ENCODE peak calls at places on chromosome 19, in eight cellular contexts. One of them, this sample, is unnamed.

GRCh38 chr19:13961826-13962737 is 9.8 kb downstream of the DCAF15 start:
- DNase-seq in EH: peak
- DNase-seq in glutamatergic neuron: peak
- DNase-seq in fibroblast of villous mesenchyme: no peak
- DNase-seq in stimulated activated CD4-positive, alpha-beta T cell treated with anti-CD3 and anti-CD28 coated beads, TNF-alpha, amount 100 ng/mL, for 48 hours: no peak
- DNase-seq in RPMI7951: no peak
- DNase-seq in BE2C: no peak
- DNase-seq in uterus: no peak
- DNase-seq in this sample: no peak

GRCh38 chr19:57348136-57348535 is 2.9 kb upstream of the ZNF304 start:
- DNase-seq in EH: peak
- DNase-seq in glutamatergic neuron: no peak
- DNase-seq in fibroblast of villous mesenchyme: peak
- DNase-seq in stimulated activated CD4-positive, alpha-beta T cell treated with anti-CD3 and anti-CD28 coated beads, TNF-alpha, amount 100 ng/mL, for 48 hours: no peak
- DNase-seq in RPMI7951: peak
- DNase-seq in BE2C: no peak
- DNase-seq in uterus: no peak
- DNase-seq in this sample: peak

GRCh38 chr19:42196011-42197001 is 21.2 kb downstream of the DEDD2 start:
- DNase-seq in EH: no peak
- DNase-seq in glutamatergic neuron: no peak
- DNase-seq in fibroblast of villous mesenchyme: no peak
- DNase-seq in stimulated activated CD4-positive, alpha-beta T cell treated with anti-CD3 and anti-CD28 coated beads, TNF-alpha, amount 100 ng/mL, for 48 hours: no peak
- DNase-seq in RPMI7951: no peak
- DNase-seq in BE2C: no peak
- DNase-seq in uterus: no peak
- DNase-seq in this sample: no peak

GRCh38 chr19:38287604-38288003 is 16.4 kb upstream of the C19orf33 start:
- DNase-seq in EH: no peak
- DNase-seq in glutamatergic neuron: no peak
- DNase-seq in fibroblast of villous mesenchyme: no peak
- DNase-seq in stimulated activated CD4-positive, alpha-beta T cell treated with anti-CD3 and anti-CD28 coated beads, TNF-alpha, amount 100 ng/mL, for 48 hours: no peak
- DNase-seq in RPMI7951: no peak
- DNase-seq in BE2C: no peak
- DNase-seq in uterus: no peak
- DNase-seq in this sample: no peak

GRCh38 chr19:2176336-2176994 is 12.7 kb downstream of the DOT1L start:
- DNase-seq in EH: no peak
- DNase-seq in glutamatergic neuron: no peak
- DNase-seq in fibroblast of villous mesenchyme: no peak
- DNase-seq in stimulated activated CD4-positive, alpha-beta T cell treated with anti-CD3 and anti-CD28 coated beads, TNF-alpha, amount 100 ng/mL, for 48 hours: no peak
- DNase-seq in RPMI7951: no peak
- DNase-seq in BE2C: no peak
- DNase-seq in uterus: no peak
- DNase-seq in this sample: no peak

GRCh38 chr19:7602240-7602934 is 6.7 kb downstream of the CAMSAP3 start:
- DNase-seq in EH: no peak
- DNase-seq in glutamatergic neuron: no peak
- DNase-seq in fibroblast of villous mesenchyme: peak
- DNase-seq in stimulated activated CD4-positive, alpha-beta T cell treated with anti-CD3 and anti-CD28 coated beads, TNF-alpha, amount 100 ng/mL, for 48 hours: no peak
- DNase-seq in RPMI7951: no peak
- DNase-seq in BE2C: no peak
- DNase-seq in uterus: no peak
- DNase-seq in this sample: no peak

GRCh38 chr19:12884926-12885748 is 1.9 kb downstream of the KLF1 start:
- DNase-seq in EH: peak
- DNase-seq in glutamatergic neuron: peak
- DNase-seq in fibroblast of villous mesenchyme: peak
- DNase-seq in stimulated activated CD4-positive, alpha-beta T cell treated with anti-CD3 and anti-CD28 coated beads, TNF-alpha, amount 100 ng/mL, for 48 hours: peak
- DNase-seq in RPMI7951: no peak
- DNase-seq in BE2C: peak
- DNase-seq in uterus: no peak
- DNase-seq in this sample: no peak

GRCh38 chr19:34575206-34575605 is 93.6 kb downstream of the WTIP start:
- DNase-seq in EH: no peak
- DNase-seq in glutamatergic neuron: no peak
- DNase-seq in fibroblast of villous mesenchyme: no peak
- DNase-seq in stimulated activated CD4-positive, alpha-beta T cell treated with anti-CD3 and anti-CD28 coated beads, TNF-alpha, amount 100 ng/mL, for 48 hours: no peak
- DNase-seq in RPMI7951: no peak
- DNase-seq in BE2C: no peak
- DNase-seq in uterus: no peak
- DNase-seq in this sample: no peak

GRCh38 chr19:45025264-45025663 is 13.6 kb upstream of the CLASRP start:
- DNase-seq in EH: no peak
- DNase-seq in glutamatergic neuron: no peak
- DNase-seq in fibroblast of villous mesenchyme: no peak
- DNase-seq in stimulated activated CD4-positive, alpha-beta T cell treated with anti-CD3 and anti-CD28 coated beads, TNF-alpha, amount 100 ng/mL, for 48 hours: no peak
- DNase-seq in RPMI7951: no peak
- DNase-seq in BE2C: no peak
- DNase-seq in uterus: no peak
- DNase-seq in this sample: no peak

GRCh38 chr19:11142528-11143171 is 12.9 kb downstream of the SPC24 start:
- DNase-seq in EH: peak
- DNase-seq in glutamatergic neuron: no peak
- DNase-seq in fibroblast of villous mesenchyme: peak
- DNase-seq in stimulated activated CD4-positive, alpha-beta T cell treated with anti-CD3 and anti-CD28 coated beads, TNF-alpha, amount 100 ng/mL, for 48 hours: no peak
- DNase-seq in RPMI7951: peak
- DNase-seq in BE2C: peak
- DNase-seq in uterus: peak
- DNase-seq in this sample: peak

GRCh38 chr19:47186337-47187022 is 44.5 kb downstream of the BBC3 start:
- DNase-seq in EH: no peak
- DNase-seq in glutamatergic neuron: no peak
- DNase-seq in fibroblast of villous mesenchyme: no peak
- DNase-seq in stimulated activated CD4-positive, alpha-beta T cell treated with anti-CD3 and anti-CD28 coated beads, TNF-alpha, amount 100 ng/mL, for 48 hours: peak
- DNase-seq in RPMI7951: no peak
- DNase-seq in BE2C: no peak
- DNase-seq in uterus: no peak
- DNase-seq in this sample: no peak

GRCh38 chr19:45528149-45528743 is 21.0 kb downstream of the VASP start:
- DNase-seq in EH: peak
- DNase-seq in glutamatergic neuron: no peak
- DNase-seq in fibroblast of villous mesenchyme: no peak
- DNase-seq in stimulated activated CD4-positive, alpha-beta T cell treated with anti-CD3 and anti-CD28 coated beads, TNF-alpha, amount 100 ng/mL, for 48 hours: no peak
- DNase-seq in RPMI7951: peak
- DNase-seq in BE2C: no peak
- DNase-seq in uterus: no peak
- DNase-seq in this sample: no peak

GRCh38 chr19:5987077-5987818 is 9.3 kb upstream of the RANBP3 start:
- DNase-seq in EH: peak
- DNase-seq in glutamatergic neuron: peak
- DNase-seq in fibroblast of villous mesenchyme: peak
- DNase-seq in stimulated activated CD4-positive, alpha-beta T cell treated with anti-CD3 and anti-CD28 coated beads, TNF-alpha, amount 100 ng/mL, for 48 hours: peak
- DNase-seq in RPMI7951: peak
- DNase-seq in BE2C: peak
- DNase-seq in uterus: peak
- DNase-seq in this sample: peak

GRCh38 chr19:54415208-54415900 is at the start of gene TTYH1:
- DNase-seq in EH: no peak
- DNase-seq in glutamatergic neuron: peak
- DNase-seq in fibroblast of villous mesenchyme: no peak
- DNase-seq in stimulated activated CD4-positive, alpha-beta T cell treated with anti-CD3 and anti-CD28 coated beads, TNF-alpha, amount 100 ng/mL, for 48 hours: no peak
- DNase-seq in RPMI7951: no peak
- DNase-seq in BE2C: no peak
- DNase-seq in uterus: no peak
- DNase-seq in this sample: no peak

GRCh38 chr19:2015611-2015950 is at the start of gene BTBD2:
- DNase-seq in EH: peak
- DNase-seq in glutamatergic neuron: peak
- DNase-seq in fibroblast of villous mesenchyme: peak
- DNase-seq in stimulated activated CD4-positive, alpha-beta T cell treated with anti-CD3 and anti-CD28 coated beads, TNF-alpha, amount 100 ng/mL, for 48 hours: peak
- DNase-seq in RPMI7951: peak
- DNase-seq in BE2C: peak
- DNase-seq in uterus: peak
- DNase-seq in this sample: no peak

GRCh38 chr19:12867120-12868099 is 13.8 kb downstream of the DNASE2 start:
- DNase-seq in EH: peak
- DNase-seq in glutamatergic neuron: peak
- DNase-seq in fibroblast of villous mesenchyme: peak
- DNase-seq in stimulated activated CD4-positive, alpha-beta T cell treated with anti-CD3 and anti-CD28 coated beads, TNF-alpha, amount 100 ng/mL, for 48 hours: peak
- DNase-seq in RPMI7951: peak
- DNase-seq in BE2C: no peak
- DNase-seq in uterus: peak
- DNase-seq in this sample: no peak

GRCh38 chr19:29550896-29551295 is 25.1 kb downstream of the VSTM2B start:
- DNase-seq in EH: no peak
- DNase-seq in glutamatergic neuron: no peak
- DNase-seq in fibroblast of villous mesenchyme: no peak
- DNase-seq in stimulated activated CD4-positive, alpha-beta T cell treated with anti-CD3 and anti-CD28 coated beads, TNF-alpha, amount 100 ng/mL, for 48 hours: no peak
- DNase-seq in RPMI7951: no peak
- DNase-seq in BE2C: no peak
- DNase-seq in uterus: no peak
- DNase-seq in this sample: no peak

GRCh38 chr19:14473915-14474578 is 1.1 kb downstream of the PTGER1 start:
- DNase-seq in EH: no peak
- DNase-seq in glutamatergic neuron: peak
- DNase-seq in fibroblast of villous mesenchyme: no peak
- DNase-seq in stimulated activated CD4-positive, alpha-beta T cell treated with anti-CD3 and anti-CD28 coated beads, TNF-alpha, amount 100 ng/mL, for 48 hours: no peak
- DNase-seq in RPMI7951: no peak
- DNase-seq in BE2C: no peak
- DNase-seq in uterus: no peak
- DNase-seq in this sample: no peak

GRCh38 chr19:3873151-3873550 is 4.3 kb upstream of the ZFR2 start:
- DNase-seq in EH: no peak
- DNase-seq in glutamatergic neuron: no peak
- DNase-seq in fibroblast of villous mesenchyme: no peak
- DNase-seq in stimulated activated CD4-positive, alpha-beta T cell treated with anti-CD3 and anti-CD28 coated beads, TNF-alpha, amount 100 ng/mL, for 48 hours: no peak
- DNase-seq in RPMI7951: peak
- DNase-seq in BE2C: peak
- DNase-seq in uterus: no peak
- DNase-seq in this sample: no peak

GRCh38 chr19:31140717-31141116 is 208.5 kb downstream of the TSHZ3 start:
- DNase-seq in EH: peak
- DNase-seq in glutamatergic neuron: no peak
- DNase-seq in fibroblast of villous mesenchyme: no peak
- DNase-seq in stimulated activated CD4-positive, alpha-beta T cell treated with anti-CD3 and anti-CD28 coated beads, TNF-alpha, amount 100 ng/mL, for 48 hours: no peak
- DNase-seq in RPMI7951: peak
- DNase-seq in BE2C: no peak
- DNase-seq in uterus: no peak
- DNase-seq in this sample: peak

GRCh38 chr19:3094638-3095374 is 644 bp downstream of the GNA11 start:
- DNase-seq in EH: peak
- DNase-seq in glutamatergic neuron: no peak
- DNase-seq in fibroblast of villous mesenchyme: peak
- DNase-seq in stimulated activated CD4-positive, alpha-beta T cell treated with anti-CD3 and anti-CD28 coated beads, TNF-alpha, amount 100 ng/mL, for 48 hours: no peak
- DNase-seq in RPMI7951: peak
- DNase-seq in BE2C: no peak
- DNase-seq in uterus: no peak
- DNase-seq in this sample: peak

GRCh38 chr19:31991984-31992655 is 353.3 kb upstream of the ZNF507 start:
- DNase-seq in EH: no peak
- DNase-seq in glutamatergic neuron: no peak
- DNase-seq in fibroblast of villous mesenchyme: no peak
- DNase-seq in stimulated activated CD4-positive, alpha-beta T cell treated with anti-CD3 and anti-CD28 coated beads, TNF-alpha, amount 100 ng/mL, for 48 hours: no peak
- DNase-seq in RPMI7951: no peak
- DNase-seq in BE2C: no peak
- DNase-seq in uterus: no peak
- DNase-seq in this sample: no peak

GRCh38 chr19:15014579-15014978 is 34.7 kb upstream of the CASP14 start:
- DNase-seq in EH: no peak
- DNase-seq in glutamatergic neuron: no peak
- DNase-seq in fibroblast of villous mesenchyme: no peak
- DNase-seq in stimulated activated CD4-positive, alpha-beta T cell treated with anti-CD3 and anti-CD28 coated beads, TNF-alpha, amount 100 ng/mL, for 48 hours: no peak
- DNase-seq in RPMI7951: no peak
- DNase-seq in BE2C: no peak
- DNase-seq in uterus: no peak
- DNase-seq in this sample: no peak

GRCh38 chr19:55259540-55260210 is 858 bp upstream of the PPP6R1 start:
- DNase-seq in EH: no peak
- DNase-seq in glutamatergic neuron: no peak
- DNase-seq in fibroblast of villous mesenchyme: no peak
- DNase-seq in stimulated activated CD4-positive, alpha-beta T cell treated with anti-CD3 and anti-CD28 coated beads, TNF-alpha, amount 100 ng/mL, for 48 hours: no peak
- DNase-seq in RPMI7951: peak
- DNase-seq in BE2C: no peak
- DNase-seq in uterus: no peak
- DNase-seq in this sample: no peak

GRCh38 chr19:17289489-17289888 is 7.8 kb downstream of the ANKLE1 start:
- DNase-seq in EH: peak
- DNase-seq in glutamatergic neuron: peak
- DNase-seq in fibroblast of villous mesenchyme: peak
- DNase-seq in stimulated activated CD4-positive, alpha-beta T cell treated with anti-CD3 and anti-CD28 coated beads, TNF-alpha, amount 100 ng/mL, for 48 hours: peak
- DNase-seq in RPMI7951: peak
- DNase-seq in BE2C: peak
- DNase-seq in uterus: peak
- DNase-seq in this sample: peak

GRCh38 chr19:2110822-2111221 is 14.1 kb downstream of the IZUMO4 start:
- DNase-seq in EH: no peak
- DNase-seq in glutamatergic neuron: no peak
- DNase-seq in fibroblast of villous mesenchyme: no peak
- DNase-seq in stimulated activated CD4-positive, alpha-beta T cell treated with anti-CD3 and anti-CD28 coated beads, TNF-alpha, amount 100 ng/mL, for 48 hours: no peak
- DNase-seq in RPMI7951: no peak
- DNase-seq in BE2C: no peak
- DNase-seq in uterus: no peak
- DNase-seq in this sample: no peak

GRCh38 chr19:4738734-4739133 is 15.1 kb upstream of the DPP9 start:
- DNase-seq in EH: peak
- DNase-seq in glutamatergic neuron: no peak
- DNase-seq in fibroblast of villous mesenchyme: no peak
- DNase-seq in stimulated activated CD4-positive, alpha-beta T cell treated with anti-CD3 and anti-CD28 coated beads, TNF-alpha, amount 100 ng/mL, for 48 hours: no peak
- DNase-seq in RPMI7951: no peak
- DNase-seq in BE2C: no peak
- DNase-seq in uterus: no peak
- DNase-seq in this sample: no peak

This sample was measured in HFFc6.